ENCODE peak calls at places on chromosomes 2 and 18, in ten cellular contexts. J, H, Y, U, O, Q, D, N, P and M are unnamed samples.
A peak's percentile ranks its signal among the peaks of the same experiment; 100 is the strongest.

GRCh38 chr2:114128255-114128654 is 238.4 kb downstream of the ACTR3 start:
- DNase-seq in J (no peak), H (no peak), Y (no peak), U (no peak), O (no peak), Q (no peak), D (no peak), N (no peak), P (no peak), M (no peak)

GRCh38 chr18:5391427-5391826 is 95.9 kb upstream of the ZBTB14 start:
- DNase-seq in J (no peak), H (no peak), Y (no peak), U (no peak), O (no peak), Q (no peak), D (no peak), N (no peak), P (no peak), M (no peak)

GRCh38 chr2:242060212-242060835 is 190.8 kb downstream of the RTP5 start:
- DNase-seq in J (no peak), H (no peak), Y (no peak), U (no peak), O (peak; percentile 71), Q (peak; percentile 75), D (peak; percentile 80), N (peak; percentile 81), P (peak; percentile 83), M (peak; percentile 80)

GRCh38 chr2:229348135-229348534 is 77.0 kb upstream of the PID1 start:
- DNase-seq in J (no peak), H (no peak), Y (no peak), U (no peak), O (no peak), Q (peak; percentile 58), D (peak; percentile 69), N (peak; percentile 87), P (peak; percentile 92), M (peak; percentile 43)

GRCh38 chr2:168457177-168457905 is 1.3 kb downstream of the CERS6 start:
- DNase-seq in J (no peak), H (no peak), Y (no peak), U (no peak), O (no peak), Q (peak; percentile 13), D (no peak), N (no peak), P (no peak), M (no peak)

GRCh38 chr18:50286391-50287027 is 983 bp downstream of the CXXC1 start:
- DNase-seq in J (peak; percentile 90), H (peak; percentile 64), Y (peak; percentile 36), U (no peak), O (peak; percentile 29), Q (no peak), D (no peak), N (peak; percentile 35), P (peak; percentile 65), M (no peak)

GRCh38 chr2:219109468-219109867 is 48.7 kb upstream of the IHH start:
- DNase-seq in J (no peak), H (peak; percentile 73), Y (no peak), U (peak; percentile 67), O (no peak), Q (no peak), D (no peak), N (no peak), P (no peak), M (no peak)

GRCh38 chr2:45207105-45207504 is 197.9 kb upstream of the SIX2 start:
- DNase-seq in J (no peak), H (no peak), Y (no peak), U (no peak), O (no peak), Q (peak; percentile 43), D (no peak), N (no peak), P (no peak), M (no peak)

GRCh38 chr2:100291152-100291970 is 30.9 kb downstream of the LONRF2 start:
- DNase-seq in J (no peak), H (peak; percentile 88), Y (no peak), U (peak; percentile 84), O (peak; percentile 99), Q (peak; percentile 98), D (peak; percentile 93), N (peak; percentile 70), P (peak; percentile 98), M (peak; percentile 99)

GRCh38 chr2:3073196-3073595 is 304.4 kb downstream of the EIPR1 start:
- DNase-seq in J (no peak), H (no peak), Y (no peak), U (no peak), O (no peak), Q (no peak), D (no peak), N (no peak), P (no peak), M (no peak)

GRCh38 chr2:118677546-118677945 is 169.9 kb downstream of the EN1 start:
- DNase-seq in J (no peak), H (no peak), Y (no peak), U (no peak), O (no peak), Q (no peak), D (no peak), N (no peak), P (no peak), M (no peak)

GRCh38 chr2:147232225-147232669 is 612.6 kb upstream of the ACVR2A start:
- DNase-seq in J (no peak), H (no peak), Y (no peak), U (no peak), O (no peak), Q (no peak), D (no peak), N (no peak), P (no peak), M (no peak)

GRCh38 chr2:65377556-65378307 is 54.7 kb downstream of the SPRED2 start:
- DNase-seq in J (peak; percentile 75), H (no peak), Y (no peak), U (no peak), O (peak; percentile 88), Q (peak; percentile 69), D (peak; percentile 75), N (peak; percentile 77), P (peak; percentile 77), M (peak; percentile 83)

GRCh38 chr2:207131634-207132418 is 33.9 kb downstream of the KLF7 start:
- DNase-seq in J (no peak), H (no peak), Y (no peak), U (no peak), O (no peak), Q (peak; percentile 44), D (no peak), N (no peak), P (no peak), M (peak; percentile 54)
- TF ChIP-seq CTCF in J (no peak), H (no peak), Y (no peak), U (no peak), O (no peak), Q (no peak), D (no peak), N (no peak), P (no peak), M (no peak)

GRCh38 chr18:10032331-10032979 is 118.6 kb downstream of the VAPA start:
- DNase-seq in J (peak; percentile 80), H (no peak), Y (peak; percentile 45), U (no peak), O (no peak), Q (no peak), D (no peak), N (no peak), P (no peak), M (no peak)
- H3K4me3 ChIP-seq in J (no peak overlapping the region), H (peak overlapping the region; percentile 23), Y (peak overlapping the region; percentile 45), U (peak overlapping the region; percentile 43), O (no peak overlapping the region), Q (no peak overlapping the region), D (no peak overlapping the region), N (no peak overlapping the region), P (no peak overlapping the region), M (no peak overlapping the region)

DNA sequence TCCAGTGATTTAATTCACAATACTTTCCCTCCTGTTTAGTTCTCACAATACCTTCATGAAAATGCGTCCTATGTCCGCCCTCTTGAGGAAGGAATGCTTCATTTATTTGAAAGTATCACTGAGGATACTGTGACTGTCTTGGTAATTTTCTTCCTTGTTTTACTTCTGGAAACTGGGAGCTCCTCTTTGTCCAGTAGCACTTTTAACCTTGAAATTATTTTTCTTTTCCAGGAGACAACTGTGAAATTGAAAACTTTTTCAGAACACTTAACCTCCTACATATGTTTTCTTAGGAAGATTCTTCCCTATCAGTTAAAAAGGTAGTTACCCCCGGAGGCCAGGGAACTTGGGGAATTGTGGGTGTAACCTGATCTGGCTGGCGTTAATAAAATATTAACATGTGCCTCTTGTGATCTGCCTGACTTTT is 58.9 kb upstream of the STON1 start:
- DNase-seq in J (no peak), H (no peak), Y (no peak), U (no peak), O (peak; percentile 78), Q (peak; percentile 85), D (peak; percentile 76), N (peak; percentile 38), P (peak; percentile 71), M (peak; percentile 86)
- TF ChIP-seq CTCF in J (no peak), H (peak; percentile 66), Y (peak; percentile 57), U (peak; percentile 56), O (peak; percentile 84), Q (peak; percentile 57), D (peak; percentile 60), N (peak; percentile 44), P (peak; percentile 56), M (peak; percentile 63)

GRCh38 chr2:73827660-73828388 is 937 bp upstream of the STAMBP start:
- DNase-seq in J (no peak), H (no peak), Y (no peak), U (no peak), O (no peak), Q (no peak), D (no peak), N (no peak), P (no peak), M (no peak)

GRCh38 chr2:73828389-73828817 is 358 bp upstream of the STAMBP start:
- DNase-seq in J (no peak), H (no peak), Y (no peak), U (no peak), O (no peak), Q (no peak), D (no peak), N (no peak), P (no peak), M (no peak)

GRCh38 chr2:73832905-73833304 is 4.1 kb downstream of the STAMBP start:
- DNase-seq in J (no peak), H (no peak), Y (no peak), U (no peak), O (peak; percentile 53), Q (peak; percentile 29), D (peak; percentile 70), N (no peak), P (peak; percentile 45), M (peak; percentile 18)

GRCh38 chr2:73828818-73829570 is at the start of gene STAMBP:
- DNase-seq in J (peak; percentile 99), H (peak; percentile 98), Y (peak; percentile 95), U (peak; percentile 97), O (peak; percentile 95), Q (peak; percentile 97), D (peak; percentile 97), N (peak; percentile 91), P (peak; percentile 95), M (peak; percentile 97)

DNA sequence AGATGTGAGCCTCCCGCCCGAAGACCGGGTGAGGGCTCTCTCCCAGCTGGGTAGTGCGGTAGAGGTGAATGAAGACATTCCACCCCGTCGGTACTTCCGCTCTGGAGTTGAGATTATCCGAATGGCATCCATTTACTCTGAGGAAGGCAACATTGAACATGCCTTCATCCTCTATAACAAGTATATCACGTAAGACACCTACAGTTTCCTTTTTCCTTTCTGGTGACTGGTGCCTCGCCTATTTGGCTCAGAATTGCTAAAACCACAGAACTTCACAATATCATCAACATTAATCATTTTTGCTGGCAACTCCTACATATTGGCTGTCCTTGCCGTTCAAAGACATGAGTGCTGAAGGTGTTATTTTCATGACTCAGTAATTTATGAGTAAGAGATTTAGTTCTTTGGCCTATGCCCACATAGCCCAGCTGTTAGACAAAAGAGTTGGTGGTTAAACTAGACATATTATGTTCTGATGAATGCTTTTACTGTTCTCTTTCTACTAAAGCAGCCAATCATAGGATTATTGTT is 2.2 kb downstream of the STAMBP start:
- DNase-seq in J (no peak), H (no peak), Y (no peak), U (no peak), O (peak; percentile 91), Q (peak; percentile 91), D (peak; percentile 85), N (peak; percentile 81), P (peak; percentile 97), M (peak; percentile 79)
- H3K4me3 ChIP-seq in J (no peak overlapping the region), H (no peak overlapping the region), Y (no peak overlapping the region), U (no peak overlapping the region), O (no peak overlapping the region), Q (no peak overlapping the region), D (no peak overlapping the region), N (no peak overlapping the region), P (no peak overlapping the region), M (no peak overlapping the region)